ENCODE peak calls at places on chromosomes 6 and 20, in eight cellular contexts. K, S, F, A, I, E, D and O are unnamed samples.

GRCh38 chr20:5621305-5621704 is 128.9 kb upstream of the SHLD1 start:
- DNase-seq in F (no peak), S (peak; percentile 62), I (no peak), K (no peak), D (peak; percentile 49), E (no peak), A (peak; percentile 91), O (no peak)

GRCh38 chr20:23029324-23029723 is 5.8 kb upstream of the SSTR4 start:
- DNase-seq in A (no peak), F (no peak), I (no peak), K (no peak), E (no peak), D (no peak), S (no peak), O (no peak)

GRCh38 chr6:167329014-167329413 is 4.1 kb downstream of the TTLL2 start:
- DNase-seq in D (no peak), A (no peak), S (no peak), F (no peak), E (no peak), I (no peak), K (no peak), O (no peak)

GRCh38 chr20:44056010-44056698 is 130.8 kb downstream of the JPH2 start:
- DNase-seq in K (peak; percentile 37), E (no peak), F (peak; percentile 23), D (peak; percentile 20), I (no peak), A (no peak), S (peak; percentile 23), O (no peak)

GRCh38 chr20:34546751-34547181 is 11.8 kb upstream of the MAP1LC3A start:
- DNase-seq in D (no peak), S (no peak), E (no peak), A (peak; percentile 92), F (no peak), I (no peak), K (no peak), O (no peak)

GRCh38 chr6:138509371-138509770 is 10.1 kb upstream of the NHSL1 start:
- DNase-seq in K (peak; percentile 57), D (peak; percentile 21), I (no peak), F (peak; percentile 46), S (peak; percentile 27), E (no peak), A (peak; percentile 83), O (no peak)

GRCh38 chr20:57442160-57442887 is 51.1 kb downstream of the RBM38 start:
- DNase-seq in S (no peak), E (no peak), A (no peak), I (no peak), K (no peak), D (no peak), F (no peak), O (no peak)

GRCh38 chr6:121917834-121918559 is 481.5 kb upstream of the HSF2 start:
- DNase-seq in I (no peak), A (no peak), K (no peak), E (no peak), F (no peak), D (no peak), S (no peak), O (no peak)

GRCh38 chr6:158016571-158017383 is 35.1 kb downstream of the SYNJ2 start:
- DNase-seq in A (no peak), F (no peak), S (no peak), I (no peak), D (no peak), E (no peak), K (no peak), O (no peak)

GRCh38 chr20:31652917-31653385 is 15.2 kb downstream of the COX4I2 start:
- DNase-seq in A (no peak), K (no peak), F (peak; percentile 43), E (no peak), S (no peak), D (no peak), I (no peak), O (no peak)

GRCh38 chr6:112282217-112282616 is 27.9 kb upstream of the LAMA4 start:
- DNase-seq in A (peak; percentile 19), S (peak; percentile 84), E (no peak), D (peak; percentile 50), F (peak; percentile 85), I (no peak), K (peak; percentile 31), O (no peak)

GRCh38 chr6:150290429-150290828 is 78.4 kb upstream of the IYD start:
- DNase-seq in K (peak; percentile 11), D (peak; percentile 19), E (no peak), S (peak; percentile 68), A (no peak), I (no peak), F (peak; percentile 52), O (no peak)

GRCh38 chr6:114085206-114085605 is 114.3 kb upstream of the HDAC2 start:
- DNase-seq in F (peak; percentile 64), D (no peak), S (peak; percentile 27), A (no peak), E (no peak), K (no peak), I (no peak), O (no peak)

GRCh38 chr6:101090281-101090680 is 209.2 kb upstream of the ASCC3 start:
- DNase-seq in I (no peak), A (no peak), F (peak; percentile 29), K (no peak), D (no peak), S (no peak), E (no peak), O (no peak)

GRCh38 chr6:73565767-73566485 is 45.1 kb upstream of the EEF1A1 start:
- DNase-seq in D (peak; percentile 49), E (no peak), I (no peak), S (peak; percentile 29), F (peak; percentile 88), A (no peak), K (peak; percentile 17), O (no peak)

GRCh38 chr6:125781307-125781868 is 9.4 kb upstream of the NCOA7 start:
- DNase-seq in S (peak; percentile 65), F (peak; percentile 31), K (peak; percentile 47), I (no peak), E (no peak), A (peak; percentile 43), D (no peak), O (no peak)

GRCh38 chr20:23629017-23629541 is 8.7 kb downstream of the CST3 start:
- DNase-seq in S (peak; percentile 76), F (peak; percentile 37), K (peak; percentile 18), I (no peak), D (peak; percentile 94), A (peak; percentile 18), E (no peak), O (peak; percentile 32)

GRCh38 chr20:5729348-5729747 is 20.9 kb upstream of the SHLD1 start:
- DNase-seq in S (no peak), D (no peak), E (no peak), F (peak; percentile 42), I (no peak), A (no peak), K (no peak), O (no peak)

GRCh38 chr6:122405417-122405816 is 6.0 kb downstream of the HSF2 start:
- DNase-seq in A (no peak), E (no peak), I (no peak), D (no peak), S (no peak), F (no peak), K (peak; percentile 11), O (no peak)

GRCh38 chr20:53032021-53033001 is 60.2 kb downstream of the TSHZ2 start:
- DNase-seq in I (no peak), A (no peak), D (peak; percentile 55), E (no peak), K (no peak), S (peak; percentile 75), F (no peak), O (peak; percentile 66)

GRCh38 chr20:19275630-19276071 is 63.2 kb downstream of the SLC24A3 start:
- DNase-seq in F (no peak), E (no peak), D (no peak), A (no peak), I (no peak), K (no peak), S (no peak), O (no peak)

GRCh38 chr20:19783966-19784401 is 25.9 kb downstream of the RIN2 start:
- DNase-seq in F (peak; percentile 66), K (peak; percentile 10), E (no peak), A (no peak), S (peak; percentile 45), I (no peak), D (peak; percentile 63), O (no peak)

GRCh38 chr6:16750566-16750965 is 10.7 kb downstream of the ATXN1 start:
- DNase-seq in S (no peak), F (no peak), E (no peak), A (no peak), K (no peak), D (no peak), I (no peak), O (no peak)

GRCh38 chr6:160226118-160226541 is 32.5 kb downstream of the SLC22A2 start:
- DNase-seq in D (peak; percentile 44), K (no peak), A (no peak), F (no peak), E (no peak), S (peak; percentile 55), I (no peak), O (no peak)

GRCh38 chr20:49701313-49701731 is 12.4 kb downstream of the B4GALT5 start:
- DNase-seq in S (peak; percentile 27), E (no peak), K (peak; percentile 36), F (peak; percentile 65), I (no peak), A (peak; percentile 15), D (peak; percentile 59), O (no peak)

GRCh38 chr6:150088481-150089154 is 19.7 kb upstream of the ULBP3 start:
- DNase-seq in E (no peak), S (no peak), K (no peak), A (peak; percentile 94), I (no peak), F (no peak), D (no peak), O (no peak)

GRCh38 chr20:839015-839414 is 5.5 kb downstream of the FAM110A start:
- DNase-seq in S (no peak), D (no peak), I (no peak), K (no peak), A (no peak), F (no peak), E (no peak), O (no peak)

GRCh38 chr6:30411515-30412207 is 66.7 kb downstream of the RPP21 start:
- DNase-seq in K (peak; percentile 39), S (peak; percentile 68), E (no peak), F (peak; percentile 59), A (peak; percentile 33), I (no peak), D (peak; percentile 47), O (no peak)

GRCh38 chr20:33724439-33725094 is 4.5 kb upstream of the PXMP4 start:
- DNase-seq in F (no peak), I (no peak), S (no peak), A (no peak), K (no peak), D (no peak), E (no peak), O (no peak)

GRCh38 chr6:39893286-39893685 is 41.0 kb downstream of the MOCS1 start:
- DNase-seq in F (no peak), I (no peak), S (no peak), A (no peak), D (no peak), K (peak; percentile 53), E (no peak), O (no peak)

GRCh38 chr6:129546702-129547101 is 163.3 kb downstream of the ARHGAP18 start:
- DNase-seq in K (no peak), A (peak; percentile 82), I (no peak), D (no peak), F (no peak), E (no peak), S (no peak), O (no peak)

GRCh38 chr6:12602951-12603710 is 113.4 kb upstream of the PHACTR1 start:
- DNase-seq in E (no peak), D (peak; percentile 64), S (peak; percentile 54), K (peak; percentile 53), A (no peak), I (no peak), F (peak; percentile 69), O (no peak)

GRCh38 chr6:145189836-145190235 is 545.5 kb downstream of the EPM2A start:
- DNase-seq in D (no peak), F (no peak), S (no peak), A (peak; percentile 93), K (no peak), I (no peak), E (no peak), O (no peak)